ENCODE peak calls at places on chromosomes 4 and X, in nine cellular contexts. One of them, this sample, is unnamed.
A peak's percentile ranks its signal among the peaks of the same experiment; 100 is the strongest.

GRCh38 chrX:150692837-150693781 is at the start of gene MTMR1:
- DNase-seq in OCI-LY7: peak; percentile 73
- DNase-seq in SK-N-SH: peak; percentile 84
- DNase-seq in neural progenitor cell: peak; percentile 68
- DNase-seq in GM23338: peak; percentile 29
- DNase-seq in HCT116: no peak
- DNase-seq in GM23248: peak; percentile 49
- DNase-seq in MM.1S: peak; percentile 25
- DNase-seq in hepatocyte: peak; percentile 65
- DNase-seq in this sample: peak; percentile 30

GRCh38 chrX:20382518-20383291 is 116.0 kb upstream of the RPS6KA3 start:
- DNase-seq in hepatocyte: peak; percentile 27
- DNase-seq in SK-N-SH: peak; percentile 10
- DNase-seq in neural progenitor cell: no peak
- DNase-seq in MM.1S: no peak
- DNase-seq in OCI-LY7: no peak
- DNase-seq in HCT116: no peak
- DNase-seq in GM23338: no peak
- DNase-seq in GM23248: peak; percentile 41
- DNase-seq in this sample: peak; percentile 60

GRCh38 chrX:21943460-21944135 is 3.1 kb downstream of the SMS start:
- DNase-seq in SK-N-SH: no peak
- DNase-seq in MM.1S: no peak
- DNase-seq in GM23338: no peak
- DNase-seq in neural progenitor cell: no peak
- DNase-seq in GM23248: peak; percentile 86
- DNase-seq in HCT116: peak; percentile 64
- DNase-seq in OCI-LY7: no peak
- DNase-seq in hepatocyte: no peak
- DNase-seq in this sample: peak; percentile 83

GRCh38 chr4:88226143-88226542 is 58.2 kb downstream of the PPM1K start:
- DNase-seq in neural progenitor cell: no peak
- DNase-seq in MM.1S: no peak
- DNase-seq in SK-N-SH: no peak
- DNase-seq in OCI-LY7: no peak
- DNase-seq in GM23248: no peak
- DNase-seq in HCT116: no peak
- DNase-seq in GM23338: no peak
- DNase-seq in hepatocyte: no peak
- DNase-seq in this sample: no peak

GRCh38 chr4:4986856-4987255 is 32.4 kb downstream of the CYTL1 start:
- DNase-seq in neural progenitor cell: no peak
- DNase-seq in OCI-LY7: no peak
- DNase-seq in hepatocyte: no peak
- DNase-seq in HCT116: no peak
- DNase-seq in GM23338: no peak
- DNase-seq in MM.1S: no peak
- DNase-seq in GM23248: no peak
- DNase-seq in SK-N-SH: no peak
- DNase-seq in this sample: peak; percentile 22

GRCh38 chr4:110622841-110623709 is at the start of gene PITX2:
- DNase-seq in hepatocyte: peak; percentile 98
- DNase-seq in HCT116: peak; percentile 92
- DNase-seq in MM.1S: no peak
- DNase-seq in GM23248: peak; percentile 34
- DNase-seq in SK-N-SH: peak; percentile 89
- DNase-seq in GM23338: peak; percentile 99
- DNase-seq in neural progenitor cell: peak; percentile 98
- DNase-seq in OCI-LY7: peak; percentile 89
- DNase-seq in this sample: no peak

GRCh38 chr4:11514780-11515432 is 86.2 kb upstream of the HS3ST1 start:
- DNase-seq in OCI-LY7: no peak
- DNase-seq in hepatocyte: no peak
- DNase-seq in neural progenitor cell: no peak
- DNase-seq in GM23248: no peak
- DNase-seq in GM23338: no peak
- DNase-seq in HCT116: peak; percentile 69
- DNase-seq in SK-N-SH: no peak
- DNase-seq in MM.1S: no peak
- DNase-seq in this sample: no peak

GRCh38 chr4:153465145-153465544 is 1.0 kb upstream of the TMEM131L start:
- DNase-seq in neural progenitor cell: no peak
- DNase-seq in OCI-LY7: peak; percentile 58
- DNase-seq in SK-N-SH: no peak
- DNase-seq in GM23338: no peak
- DNase-seq in MM.1S: no peak
- DNase-seq in hepatocyte: no peak
- DNase-seq in GM23248: no peak
- DNase-seq in HCT116: no peak
- DNase-seq in this sample: no peak

GRCh38 chr4:81870275-81870674 is 398.6 kb upstream of the RASGEF1B start:
- DNase-seq in hepatocyte: no peak
- DNase-seq in OCI-LY7: no peak
- DNase-seq in MM.1S: no peak
- DNase-seq in HCT116: no peak
- DNase-seq in neural progenitor cell: no peak
- DNase-seq in GM23338: no peak
- DNase-seq in GM23248: no peak
- DNase-seq in SK-N-SH: no peak
- DNase-seq in this sample: no peak

GRCh38 chr4:183834252-183834651 is 70.9 kb upstream of the STOX2 start:
- DNase-seq in OCI-LY7: no peak
- DNase-seq in neural progenitor cell: no peak
- DNase-seq in SK-N-SH: no peak
- DNase-seq in GM23248: no peak
- DNase-seq in HCT116: no peak
- DNase-seq in MM.1S: no peak
- DNase-seq in GM23338: no peak
- DNase-seq in hepatocyte: no peak
- DNase-seq in this sample: peak; percentile 63

GRCh38 chr4:182680196-182680771 is 236.9 kb downstream of the DCTD start:
- DNase-seq in OCI-LY7: no peak
- DNase-seq in hepatocyte: no peak
- DNase-seq in GM23338: no peak
- DNase-seq in SK-N-SH: no peak
- DNase-seq in neural progenitor cell: peak; percentile 29
- DNase-seq in MM.1S: no peak
- DNase-seq in HCT116: no peak
- DNase-seq in GM23248: no peak
- DNase-seq in this sample: no peak

GRCh38 chr4:149825336-149825735 is 9.7 kb upstream of the IQCM start:
- DNase-seq in MM.1S: no peak
- DNase-seq in OCI-LY7: no peak
- DNase-seq in HCT116: no peak
- DNase-seq in neural progenitor cell: no peak
- DNase-seq in GM23338: no peak
- DNase-seq in GM23248: peak; percentile 14
- DNase-seq in SK-N-SH: no peak
- DNase-seq in hepatocyte: no peak
- DNase-seq in this sample: peak; percentile 59

GRCh38 chr4:168273838-168274237 is 44.7 kb downstream of the DDX60 start:
- DNase-seq in MM.1S: no peak
- DNase-seq in neural progenitor cell: no peak
- DNase-seq in HCT116: no peak
- DNase-seq in hepatocyte: no peak
- DNase-seq in SK-N-SH: no peak
- DNase-seq in GM23338: no peak
- DNase-seq in GM23248: no peak
- DNase-seq in OCI-LY7: no peak
- DNase-seq in this sample: peak; percentile 33

GRCh38 chrX:34578237-34578636 is 78.8 kb downstream of the TMEM47 start:
- DNase-seq in hepatocyte: peak; percentile 64
- DNase-seq in GM23338: peak; percentile 48
- DNase-seq in GM23248: peak; percentile 54
- DNase-seq in OCI-LY7: peak; percentile 0
- DNase-seq in neural progenitor cell: peak; percentile 41
- DNase-seq in SK-N-SH: peak; percentile 0
- DNase-seq in HCT116: no peak
- DNase-seq in MM.1S: peak; percentile 11
- DNase-seq in this sample: peak; percentile 57

GRCh38 chr4:110904435-110905050 is 281.7 kb upstream of the PITX2 start:
- DNase-seq in GM23248: peak; percentile 5
- DNase-seq in OCI-LY7: no peak
- DNase-seq in hepatocyte: no peak
- DNase-seq in SK-N-SH: no peak
- DNase-seq in HCT116: peak; percentile 0
- DNase-seq in MM.1S: no peak
- DNase-seq in neural progenitor cell: no peak
- DNase-seq in GM23338: no peak
- DNase-seq in this sample: peak; percentile 18

GRCh38 chr4:108370291-108370690 is 201.6 kb upstream of the LEF1 start:
- DNase-seq in GM23248: no peak
- DNase-seq in MM.1S: no peak
- DNase-seq in neural progenitor cell: peak; percentile 45
- DNase-seq in OCI-LY7: no peak
- DNase-seq in hepatocyte: no peak
- DNase-seq in GM23338: no peak
- DNase-seq in SK-N-SH: no peak
- DNase-seq in HCT116: no peak
- DNase-seq in this sample: no peak

GRCh38 chr4:113893546-113893945 is 85.9 kb downstream of the ARSJ start:
- DNase-seq in SK-N-SH: no peak
- DNase-seq in hepatocyte: no peak
- DNase-seq in HCT116: no peak
- DNase-seq in MM.1S: peak; percentile 20
- DNase-seq in OCI-LY7: peak; percentile 12
- DNase-seq in GM23248: peak; percentile 33
- DNase-seq in neural progenitor cell: no peak
- DNase-seq in GM23338: no peak
- DNase-seq in this sample: peak; percentile 29

GRCh38 chr4:113882668-113883067 is 96.8 kb downstream of the ARSJ start:
- DNase-seq in HCT116: no peak
- DNase-seq in OCI-LY7: no peak
- DNase-seq in neural progenitor cell: no peak
- DNase-seq in MM.1S: peak; percentile 25
- DNase-seq in SK-N-SH: no peak
- DNase-seq in hepatocyte: no peak
- DNase-seq in GM23338: no peak
- DNase-seq in GM23248: no peak
- DNase-seq in this sample: peak; percentile 5

GRCh38 chr4:113885291-113885690 is 94.2 kb downstream of the ARSJ start:
- DNase-seq in MM.1S: no peak
- DNase-seq in GM23338: no peak
- DNase-seq in neural progenitor cell: no peak
- DNase-seq in hepatocyte: no peak
- DNase-seq in OCI-LY7: no peak
- DNase-seq in SK-N-SH: no peak
- DNase-seq in GM23248: no peak
- DNase-seq in HCT116: no peak
- DNase-seq in this sample: no peak

GRCh38 chr4:113884655-113885054 is 94.8 kb downstream of the ARSJ start:
- DNase-seq in GM23338: peak; percentile 63
- DNase-seq in SK-N-SH: no peak
- DNase-seq in hepatocyte: no peak
- DNase-seq in MM.1S: no peak
- DNase-seq in OCI-LY7: no peak
- DNase-seq in neural progenitor cell: peak; percentile 54
- DNase-seq in HCT116: no peak
- DNase-seq in GM23248: no peak
- DNase-seq in this sample: no peak

GRCh38 chr4:113888006-113888405 is 91.4 kb downstream of the ARSJ start:
- DNase-seq in GM23338: no peak
- DNase-seq in OCI-LY7: no peak
- DNase-seq in hepatocyte: no peak
- DNase-seq in GM23248: no peak
- DNase-seq in neural progenitor cell: no peak
- DNase-seq in MM.1S: no peak
- DNase-seq in HCT116: no peak
- DNase-seq in SK-N-SH: no peak
- DNase-seq in this sample: no peak
- TF ChIP-seq EZH2phosphoT487 in GM23338: no peak
- TF ChIP-seq EZH2phosphoT487 in OCI-LY7: no peak
- TF ChIP-seq EZH2phosphoT487 in hepatocyte: no peak
- TF ChIP-seq EZH2phosphoT487 in GM23248: no peak
- TF ChIP-seq EZH2phosphoT487 in neural progenitor cell: no peak
- TF ChIP-seq EZH2phosphoT487 in MM.1S: no peak
- TF ChIP-seq EZH2phosphoT487 in HCT116: no peak
- TF ChIP-seq EZH2phosphoT487 in SK-N-SH: no peak
- TF ChIP-seq EZH2phosphoT487 in this sample: no peak

GRCh38 chr4:73606465-73606974 is 13.7 kb downstream of the RASSF6 start:
- DNase-seq in SK-N-SH: no peak
- DNase-seq in HCT116: no peak
- DNase-seq in OCI-LY7: peak; percentile 92
- DNase-seq in GM23338: no peak
- DNase-seq in GM23248: no peak
- DNase-seq in hepatocyte: peak; percentile 23
- DNase-seq in neural progenitor cell: no peak
- DNase-seq in MM.1S: peak; percentile 89
- DNase-seq in this sample: peak; percentile 64
- H3K36me3 ChIP-seq in SK-N-SH: no peaks in the 10 kb centered on the region
- H3K36me3 ChIP-seq in HCT116: no peaks in the 10 kb centered on the region
- H3K36me3 ChIP-seq in OCI-LY7: peaks cover 86% of the 10 kb centered on the region
- H3K36me3 ChIP-seq in GM23338: no peaks in the 10 kb centered on the region
- H3K36me3 ChIP-seq in GM23248: no peaks in the 10 kb centered on the region
- H3K36me3 ChIP-seq in hepatocyte: no peaks in the 10 kb centered on the region
- H3K36me3 ChIP-seq in neural progenitor cell: no peaks in the 10 kb centered on the region
- H3K36me3 ChIP-seq in MM.1S: no peaks in the 10 kb centered on the region
- H3K36me3 ChIP-seq in this sample: no peaks in the 10 kb centered on the region

GRCh38 chrX:40096395-40097091 is 1.2 kb downstream of the BCOR start:
- DNase-seq in MM.1S: peak; percentile 53
- DNase-seq in SK-N-SH: peak; percentile 64
- DNase-seq in OCI-LY7: peak; percentile 56
- DNase-seq in GM23338: no peak
- DNase-seq in HCT116: no peak
- DNase-seq in GM23248: peak; percentile 64
- DNase-seq in hepatocyte: peak; percentile 68
- DNase-seq in neural progenitor cell: peak; percentile 61
- DNase-seq in this sample: peak; percentile 35
- TF ChIP-seq EZH2phosphoT487 in MM.1S: no peak
- TF ChIP-seq EZH2phosphoT487 in SK-N-SH: no peak
- TF ChIP-seq EZH2phosphoT487 in OCI-LY7: no peak
- TF ChIP-seq EZH2phosphoT487 in GM23338: no peak
- TF ChIP-seq EZH2phosphoT487 in HCT116: no peak
- TF ChIP-seq EZH2phosphoT487 in GM23248: no peak
- TF ChIP-seq EZH2phosphoT487 in hepatocyte: no peak
- TF ChIP-seq EZH2phosphoT487 in neural progenitor cell: no peak
- TF ChIP-seq EZH2phosphoT487 in this sample: no peak

GRCh38 chr4:70976251-70976650 is 17.2 kb upstream of the DCK start:
- DNase-seq in GM23338: no peak
- DNase-seq in neural progenitor cell: no peak
- DNase-seq in HCT116: no peak
- DNase-seq in SK-N-SH: no peak
- DNase-seq in MM.1S: no peak
- DNase-seq in GM23248: no peak
- DNase-seq in OCI-LY7: no peak
- DNase-seq in hepatocyte: no peak
- DNase-seq in this sample: no peak

GRCh38 chr4:70984587-70984986 is 8.9 kb upstream of the DCK start:
- DNase-seq in OCI-LY7: no peak
- DNase-seq in SK-N-SH: no peak
- DNase-seq in GM23338: no peak
- DNase-seq in MM.1S: no peak
- DNase-seq in hepatocyte: no peak
- DNase-seq in GM23248: no peak
- DNase-seq in HCT116: no peak
- DNase-seq in neural progenitor cell: no peak
- DNase-seq in this sample: no peak

GRCh38 chr4:70980196-70980595 is 13.3 kb upstream of the DCK start:
- DNase-seq in GM23248: no peak
- DNase-seq in MM.1S: no peak
- DNase-seq in neural progenitor cell: no peak
- DNase-seq in HCT116: no peak
- DNase-seq in OCI-LY7: no peak
- DNase-seq in GM23338: no peak
- DNase-seq in hepatocyte: no peak
- DNase-seq in SK-N-SH: no peak
- DNase-seq in this sample: no peak

GRCh38 chr4:70979445-70980008 is 13.9 kb upstream of the DCK start:
- DNase-seq in neural progenitor cell: no peak
- DNase-seq in hepatocyte: no peak
- DNase-seq in HCT116: no peak
- DNase-seq in GM23338: no peak
- DNase-seq in GM23248: no peak
- DNase-seq in OCI-LY7: peak; percentile 69
- DNase-seq in SK-N-SH: no peak
- DNase-seq in MM.1S: no peak
- DNase-seq in this sample: no peak
- H3K36me3 ChIP-seq in neural progenitor cell: peaks cover 11% of the 10 kb centered on the region
- H3K36me3 ChIP-seq in hepatocyte: no peaks in the 10 kb centered on the region
- H3K36me3 ChIP-seq in HCT116: no peaks in the 10 kb centered on the region
- H3K36me3 ChIP-seq in GM23338: no peaks in the 10 kb centered on the region
- H3K36me3 ChIP-seq in GM23248: peaks cover 19% of the 10 kb centered on the region
- H3K36me3 ChIP-seq in OCI-LY7: peaks cover 28% of the 10 kb centered on the region
- H3K36me3 ChIP-seq in SK-N-SH: peaks cover 34% of the 10 kb centered on the region
- H3K36me3 ChIP-seq in MM.1S: no peaks in the 10 kb centered on the region
- H3K36me3 ChIP-seq in this sample: peaks cover 3% of the 10 kb centered on the region

This sample was measured in PC-3.